ENCODE peak calls at places on chromosomes 2 and 18, in ten cellular contexts. G, X, P, U, Y, E, I, B, Q and R are unnamed samples.

GRCh38 chr2:241842620-241843211 is 16.0 kb downstream of the PDCD1 start:
- ATAC-seq in X (peak; percentile 74), G (peak; percentile 81), U (no peak), P (no peak), Q (peak; percentile 41), Y (peak; percentile 13), I (peak; percentile 51), B (peak; percentile 43), E (no peak), R (peak; percentile 39)

GRCh38 chr18:43797347-43797746 is 520.1 kb upstream of the SYT4 start:
- ATAC-seq in X (no peak), Q (no peak), G (no peak), U (no peak), I (no peak), P (no peak), E (no peak), B (no peak), Y (no peak), R (no peak)

GRCh38 chr2:138521821-138522220 is 20.3 kb downstream of the SPOPL start:
- ATAC-seq in Y (no peak), E (no peak), I (no peak), P (no peak), X (no peak), U (no peak), Q (no peak), G (no peak), B (no peak), R (no peak)

GRCh38 chr2:11050565-11050964 is 104.7 kb upstream of the SLC66A3 start:
- ATAC-seq in Y (no peak), Q (no peak), I (no peak), U (no peak), X (no peak), E (no peak), B (no peak), P (no peak), G (no peak), R (no peak)

GRCh38 chr18:8217041-8217564 is 392.1 kb upstream of the RAB12 start:
- ATAC-seq in I (no peak), B (no peak), X (no peak), P (no peak), Q (no peak), Y (no peak), G (no peak), U (peak; percentile 11), E (no peak), R (no peak)

GRCh38 chr18:22005191-22005824 is 164.1 kb upstream of the GATA6 start:
- ATAC-seq in P (no peak), G (no peak), I (no peak), Y (no peak), X (no peak), U (peak; percentile 32), B (no peak), Q (no peak), E (no peak), R (no peak)

GRCh38 chr18:56678836-56679565 is 27.8 kb downstream of the WDR7 start:
- ATAC-seq in P (peak; percentile 65), B (no peak), Y (no peak), U (no peak), I (no peak), X (no peak), G (no peak), Q (no peak), E (no peak), R (no peak)

GRCh38 chr2:38155-38554 is 8.2 kb downstream of the FAM110C start:
- ATAC-seq in G (no peak), Q (no peak), P (peak; percentile 96), B (no peak), Y (no peak), U (no peak), E (no peak), X (no peak), I (no peak), R (no peak)

GRCh38 chr2:173524257-173524951 is 169.7 kb downstream of the CDCA7 start:
- ATAC-seq in B (no peak), G (peak; percentile 71), Q (no peak), Y (no peak), X (no peak), E (peak; percentile 72), P (no peak), I (no peak), U (no peak), R (no peak)

GRCh38 chr18:61893971-61894750 is 1.4 kb upstream of the RNF152 start:
- ATAC-seq in B (peak; percentile 84), I (peak; percentile 95), E (peak; percentile 94), Q (peak; percentile 88), U (peak; percentile 93), X (peak; percentile 83), P (peak; percentile 68), G (peak; percentile 95), Y (peak; percentile 89), R (peak; percentile 82)

GRCh38 chr2:29518010-29518409 is 402.8 kb downstream of the CLIP4 start:
- ATAC-seq in P (no peak), Y (no peak), G (no peak), Q (no peak), X (no peak), B (no peak), U (peak; percentile 86), E (no peak), I (no peak), R (no peak)

GRCh38 chr18:72544092-72544886 is at the start of gene CBLN2:
- ATAC-seq in G (peak; percentile 85), I (no peak), Y (peak; percentile 71), Q (no peak), P (peak; percentile 94), E (peak; percentile 45), X (no peak), U (peak; percentile 79), B (peak; percentile 77), R (peak; percentile 79)

GRCh38 chr18:58892536-58892935 is 27.9 kb downstream of the ZNF532 start:
- ATAC-seq in B (no peak), Q (no peak), Y (no peak), I (no peak), E (no peak), G (no peak), X (no peak), U (no peak), P (no peak), R (no peak)

GRCh38 chr2:120037995-120038541 is 25.2 kb downstream of the EPB41L5 start:
- ATAC-seq in Y (no peak), Q (no peak), B (no peak), P (no peak), E (no peak), G (no peak), X (no peak), I (no peak), U (no peak), R (no peak)

GRCh38 chr2:69988086-69988635 is 26.7 kb upstream of the ASPRV1 start:
- ATAC-seq in U (no peak), Y (no peak), P (no peak), G (no peak), X (no peak), I (no peak), B (no peak), E (no peak), Q (no peak), R (no peak)

GRCh38 chr2:197140045-197140444 is 170.5 kb downstream of the ANKRD44 start:
- ATAC-seq in E (no peak), Q (no peak), Y (no peak), U (no peak), B (peak; percentile 67), X (peak; percentile 74), I (peak; percentile 32), G (no peak), P (no peak), R (no peak)

GRCh38 chr2:23380562-23381065 is 4.4 kb upstream of the KLHL29 start:
- ATAC-seq in Y (peak; percentile 41), Q (peak; percentile 62), E (no peak), P (peak; percentile 2), G (peak; percentile 58), B (peak; percentile 63), I (peak; percentile 50), X (no peak), U (no peak), R (peak; percentile 44)

GRCh38 chr18:43620936-43621335 is 343.6 kb upstream of the SYT4 start:
- ATAC-seq in G (peak; percentile 54), X (no peak), E (peak; percentile 65), U (peak; percentile 72), I (no peak), B (no peak), Y (peak; percentile 62), Q (no peak), P (peak; percentile 66), R (no peak)

GRCh38 chr2:54629390-54629789 is 94.1 kb upstream of the EML6 start:
- ATAC-seq in I (no peak), U (no peak), Q (no peak), E (no peak), P (no peak), Y (no peak), X (no peak), G (no peak), B (no peak), R (no peak)

GRCh38 chr2:233013027-233013461 is at the start of gene NGEF:
- ATAC-seq in X (no peak), Q (no peak), P (no peak), B (no peak), Y (peak; percentile 96), G (no peak), I (no peak), U (no peak), E (peak; percentile 25), R (no peak)

GRCh38 chr2:150477347-150477746 is 10.1 kb downstream of the RND3 start:
- ATAC-seq in X (no peak), E (no peak), P (peak; percentile 7), I (no peak), Q (no peak), Y (no peak), B (no peak), G (no peak), U (no peak), R (no peak)

GRCh38 chr2:144707927-144708326 is 188.0 kb upstream of the ZEB2 start:
- ATAC-seq in G (no peak), Y (no peak), B (no peak), Q (no peak), U (no peak), I (no peak), P (no peak), X (no peak), E (no peak), R (no peak)

GRCh38 chr2:223725494-223725893 is 111.9 kb downstream of the AP1S3 start:
- ATAC-seq in I (no peak), X (no peak), P (peak; percentile 98), G (peak; percentile 55), B (no peak), Q (no peak), U (peak; percentile 91), Y (peak; percentile 92), E (peak; percentile 80), R (no peak)

GRCh38 chr2:101986804-101987740 is 4.7 kb upstream of the IL1R2 start:
- ATAC-seq in Q (peak; percentile 81), Y (peak; percentile 68), G (no peak), E (no peak), B (peak; percentile 68), I (peak; percentile 54), U (no peak), X (peak; percentile 87), P (no peak), R (no peak)

GRCh38 chr2:11379558-11379957 is 35.1 kb upstream of the ROCK2 start:
- ATAC-seq in G (no peak), E (no peak), B (no peak), P (no peak), Y (no peak), Q (no peak), X (no peak), U (peak; percentile 30), I (no peak), R (no peak)

GRCh38 chr2:19538411-19538963 is 180.1 kb upstream of the OSR1 start:
- ATAC-seq in Y (peak; percentile 52), B (no peak), G (no peak), X (no peak), Q (no peak), I (no peak), E (peak; percentile 87), P (peak; percentile 94), U (peak; percentile 73), R (no peak)

GRCh38 chr2:134238371-134238770 is 15.5 kb upstream of the MGAT5 start:
- ATAC-seq in B (no peak), G (no peak), P (no peak), E (no peak), I (no peak), Q (no peak), X (no peak), U (peak; percentile 20), Y (no peak), R (no peak)

GRCh38 chr2:48914477-48915077 is 159.1 kb upstream of the LHCGR start:
- ATAC-seq in X (no peak), E (no peak), U (no peak), G (no peak), Q (no peak), B (no peak), P (no peak), I (no peak), Y (no peak), R (no peak)